ENCODE peak calls at places on chromosome 15, in seven cellular contexts. M is pons, G is dorsolateral prefrontal cortex, D is left lobe of liver, I is COLO829, Q is astrocyte of the spinal cord, N is globus pallidus. L is an unnamed sample.

GRCh38 chr15:62931650-62932049 is 110.9 kb upstream of the TPM1 start:
- DNase-seq in D (no peak), G (no peak), I (no peak), N (peak; percentile 24), Q (no peak), M (peak; percentile 52), L (no peak)

GRCh38 chr15:35252351-35252865 is 167.3 kb upstream of the NANOGP8 start:
- DNase-seq in N (no peak), I (peak; percentile 39), G (no peak), M (no peak), D (no peak), Q (no peak), L (no peak)

GRCh38 chr15:42736178-42736792 is 643 bp downstream of the CDAN1 start:
- DNase-seq in Q (peak; percentile 12), I (no peak), G (no peak), D (no peak), N (no peak), M (no peak), L (no peak)

GRCh38 chr15:37220949-37221670 is 120.8 kb upstream of the MEIS2 start:
- DNase-seq in M (no peak), N (no peak), D (no peak), Q (no peak), I (peak; percentile 20), G (no peak), L (no peak)

GRCh38 chr15:79886119-79886518 is 10.7 kb downstream of the MTHFS start:
- DNase-seq in I (no peak), D (peak; percentile 65), G (no peak), M (no peak), Q (no peak), N (no peak), L (no peak)

GRCh38 chr15:38069001-38069400 is 134.6 kb downstream of the TMCO5A start:
- DNase-seq in D (no peak), M (peak; percentile 64), I (peak; percentile 60), Q (peak; percentile 81), N (peak; percentile 41), G (no peak), L (no peak)

GRCh38 chr15:48682949-48683651 is 37.6 kb upstream of the FBN1 start:
- DNase-seq in M (no peak), D (peak; percentile 88), G (no peak), N (no peak), I (no peak), Q (peak; percentile 33), L (no peak)

GRCh38 chr15:98943609-98944111 is 63.9 kb downstream of the PGPEP1L start:
- DNase-seq in Q (no peak), M (peak; percentile 63), I (no peak), G (no peak), D (no peak), N (peak; percentile 51), L (no peak)

GRCh38 chr15:62887113-62887570 is 155.4 kb upstream of the TPM1 start:
- DNase-seq in M (peak; percentile 2), D (no peak), Q (peak; percentile 84), G (no peak), N (peak; percentile 7), I (no peak), L (no peak)

GRCh38 chr15:62889734-62890505 is 152.6 kb upstream of the TPM1 start:
- DNase-seq in M (no peak), Q (peak; percentile 63), D (no peak), G (no peak), N (no peak), I (no peak), L (no peak)

GRCh38 chr15:52018244-52018643 is 775 bp upstream of the MAPK6 start:
- DNase-seq in M (no peak), G (no peak), I (no peak), N (no peak), Q (peak; percentile 56), D (no peak), L (no peak)

GRCh38 chr15:55960946-55961345 is 32.5 kb downstream of the NEDD4 start:
- DNase-seq in Q (no peak), I (no peak), D (no peak), G (no peak), M (no peak), N (no peak), L (no peak)

GRCh38 chr15:70505411-70505919 is 257.9 kb downstream of the UACA start:
- DNase-seq in G (no peak), M (no peak), D (no peak), N (no peak), I (peak; percentile 51), Q (peak; percentile 88), L (no peak)

GRCh38 chr15:61835476-61836106 is 224.7 kb downstream of the VPS13C start:
- DNase-seq in I (peak; percentile 46), D (peak; percentile 66), M (peak; percentile 43), Q (peak; percentile 56), G (peak; percentile 72), N (peak; percentile 42), L (peak; percentile 39)

GRCh38 chr15:22903961-22904534 is 65.6 kb downstream of the NIPA2 start:
- DNase-seq in I (no peak), G (no peak), D (no peak), M (no peak), N (no peak), Q (no peak), L (no peak)

GRCh38 chr15:25985179-25985578 is 122.1 kb upstream of the ATP10A start:
- DNase-seq in Q (no peak), I (no peak), M (no peak), G (no peak), D (no peak), N (no peak), L (no peak)

GRCh38 chr15:41115088-41115651 is 910 bp downstream of the INO80 start:
- DNase-seq in N (peak; percentile 18), I (no peak), Q (peak; percentile 64), G (no peak), M (peak; percentile 38), D (no peak), L (no peak)

GRCh38 chr15:29107291-29107890 is 162.2 kb downstream of the NSMCE3 start:
- DNase-seq in G (no peak), I (no peak), N (no peak), M (no peak), Q (no peak), D (no peak), L (no peak)

GRCh38 chr15:61501815-61502214 is 272.7 kb upstream of the RORA start:
- DNase-seq in M (no peak), D (peak; percentile 71), N (no peak), G (no peak), Q (no peak), I (no peak), L (no peak)

GRCh38 chr15:25335279-25335678 is 103.5 kb downstream of the UBE3A start:
- DNase-seq in Q (no peak), D (no peak), G (no peak), N (no peak), M (no peak), I (no peak), L (no peak)

GRCh38 chr15:82048809-82049208 is 3.0 kb upstream of the MEX3B start:
- DNase-seq in D (no peak), M (peak; percentile 2), Q (no peak), G (no peak), N (no peak), I (no peak), L (no peak)

GRCh38 chr15:68464451-68465090 is 32.6 kb upstream of the ITGA11 start:
- DNase-seq in N (no peak), D (no peak), M (no peak), G (no peak), I (no peak), Q (peak; percentile 38), L (no peak)

GRCh38 chr15:30065025-30065801 is 17.5 kb upstream of the GOLGA8J start:
- DNase-seq in I (no peak), D (no peak), G (no peak), M (peak; percentile 74), Q (peak; percentile 90), N (peak; percentile 69), L (no peak)

GRCh38 chr15:42155546-42156265 is 730 bp downstream of the PLA2G4F start:
- DNase-seq in Q (no peak), D (no peak), N (no peak), I (no peak), M (no peak), G (no peak), L (no peak)

GRCh38 chr15:62844564-62845235 is 197.8 kb upstream of the TPM1 start:
- DNase-seq in N (no peak), M (no peak), G (no peak), I (no peak), Q (no peak), D (no peak), L (no peak)

GRCh38 chr15:96347181-96348111 is 16.9 kb downstream of the NR2F2 start:
- DNase-seq in N (no peak), I (no peak), G (no peak), Q (peak; percentile 66), D (peak; percentile 48), M (no peak), L (no peak)

GRCh38 chr15:77118787-77119410 is 48.0 kb upstream of the TSPAN3 start:
- DNase-seq in I (peak; percentile 58), D (no peak), Q (peak; percentile 81), G (no peak), N (peak; percentile 78), M (peak; percentile 91), L (peak; percentile 51)